ENCODE peak calls at places on chromosomes 1 and 21, in ten cellular contexts. K, F, O, W, M, B, L, N, S and H are unnamed samples. For H3K9me3, the result is how much of the 10 kb centered on the place peaks cover.

GRCh38 chr1:115976900-115977480 is 677 bp downstream of the SLC22A15 start:
- DNase-seq in W (no peak), M (no peak), O (no peak), K (no peak), S (no peak), B (no peak), N (no peak), F (no peak), L (no peak), H (no peak)

GRCh38 chr1:103337779-103338178 is 187.7 kb upstream of the RNPC3 start:
- DNase-seq in O (no peak), N (no peak), M (no peak), F (no peak), L (no peak), S (no peak), W (no peak), K (no peak), B (no peak), H (no peak)

GRCh38 chr1:29409616-29410015 is 173.3 kb downstream of the PTPRU start:
- DNase-seq in K (no peak), W (no peak), N (no peak), B (no peak), O (no peak), M (no peak), F (no peak), S (no peak), L (no peak), H (no peak)

GRCh38 chr1:156625436-156626078 is 6.3 kb downstream of the HAPLN2 start:
- DNase-seq in O (peak), K (no peak), F (peak), N (no peak), W (peak), S (peak), M (peak), B (peak), L (peak), H (peak)

GRCh38 chr1:182681516-182681915 is 2.9 kb downstream of the RGS8 start:
- DNase-seq in L (no peak), W (no peak), M (no peak), S (no peak), B (no peak), K (no peak), F (no peak), O (no peak), N (no peak), H (no peak)

GRCh38 chr1:209641216-209642181 is 10.7 kb downstream of the LAMB3 start:
- DNase-seq in F (peak), L (peak), S (no peak), W (peak), N (no peak), K (no peak), O (peak), M (peak), B (no peak), H (peak)

GRCh38 chr1:186304982-186305949 is 69.8 kb downstream of the TPR start:
- DNase-seq in O (no peak), K (peak), B (peak), L (no peak), W (no peak), S (no peak), F (no peak), M (no peak), N (no peak), H (no peak)

GRCh38 chr1:8109226-8109625 is 83.1 kb upstream of the ERRFI1 start:
- DNase-seq in F (no peak), N (no peak), W (no peak), L (no peak), S (no peak), M (no peak), O (no peak), B (no peak), K (no peak), H (no peak)

DNA sequence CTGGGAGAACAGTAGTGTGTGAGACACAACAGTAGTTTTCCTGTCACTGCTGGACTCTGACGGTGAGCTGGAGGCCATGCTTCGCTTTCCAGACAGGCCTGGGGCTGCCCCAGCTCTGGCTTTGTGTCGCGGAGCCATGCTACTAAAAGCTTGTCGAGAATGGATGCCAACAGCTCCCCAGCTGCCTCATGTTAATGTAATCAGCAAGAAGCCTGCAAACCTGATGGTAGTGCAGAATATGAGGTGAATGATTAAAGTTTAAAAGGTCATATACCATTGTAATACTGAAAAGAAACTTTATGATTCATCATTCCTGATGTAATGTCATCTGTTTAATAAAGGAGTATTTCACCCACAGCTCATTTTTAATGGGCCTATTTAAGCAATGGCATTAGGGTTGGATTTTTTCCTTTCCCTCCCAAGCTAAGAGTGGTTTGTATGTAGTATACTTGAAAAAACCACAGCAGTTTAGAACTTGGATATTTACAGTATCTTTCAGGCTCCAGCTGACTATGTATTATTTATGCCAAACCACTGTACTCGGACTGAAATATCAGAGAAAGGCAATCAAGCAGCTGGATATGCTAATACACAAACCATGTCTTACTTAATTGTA is 343.1 kb downstream of the NUF2 start:
- DNase-seq in L (no peak), W (no peak), K (no peak), N (no peak), F (no peak), S (no peak), O (no peak), B (no peak), M (no peak), H (no peak)
- H3K9me3 ChIP-seq in L (under half), W (under half), K (under half), N (under half), F (under half), S (under half), O (under half), B (under half), M (under half), H (under half)

DNA sequence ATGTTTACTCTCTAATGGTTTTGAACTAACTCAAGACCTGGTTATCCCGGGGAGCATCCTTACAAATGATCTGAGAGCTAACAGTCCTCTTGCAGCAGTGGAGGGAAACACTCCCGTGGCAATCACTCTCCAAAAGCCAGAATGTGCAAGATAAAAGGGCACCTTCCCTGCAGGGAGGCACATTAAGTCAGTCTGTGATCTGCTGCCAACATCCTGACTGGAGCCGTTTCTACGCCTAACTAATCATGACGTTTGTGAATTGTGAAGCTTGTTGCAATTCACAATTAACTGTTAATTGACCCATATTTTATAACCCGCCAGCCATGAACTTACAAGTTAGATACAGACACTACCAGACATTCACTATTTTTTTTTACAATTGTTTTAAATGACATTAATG is 52.1 kb upstream of the LGALS8 start:
- DNase-seq in O (no peak), W (no peak), L (no peak), M (no peak), F (no peak), K (peak), N (no peak), S (no peak), B (no peak), H (no peak)
- H3K27ac ChIP-seq in O (no peak), W (no peak), L (no peak), M (no peak), F (no peak), K (no peak), N (no peak), S (no peak), B (no peak), H (no peak)

GRCh38 chr1:206685256-206685748 is 597 bp downstream of the MAPKAPK2 start:
- DNase-seq in W (peak), N (peak), O (no peak), B (peak), M (peak), S (no peak), F (no peak), K (no peak), L (no peak), H (peak)

GRCh38 chr1:206683313-206683712 is 1.4 kb upstream of the MAPKAPK2 start:
- DNase-seq in O (no peak), L (no peak), F (no peak), B (no peak), S (no peak), K (no peak), N (no peak), W (peak), M (no peak), H (no peak)

GRCh38 chr1:206684003-206684402 is 702 bp upstream of the MAPKAPK2 start:
- DNase-seq in L (no peak), B (no peak), K (no peak), F (no peak), S (no peak), M (no peak), W (peak), O (no peak), N (no peak), H (no peak)

GRCh38 chr1:206685749-206686485 is 1.2 kb downstream of the MAPKAPK2 start:
- DNase-seq in M (peak), N (peak), F (no peak), W (peak), B (peak), S (peak), L (peak), K (peak), O (peak), H (peak)

DNA sequence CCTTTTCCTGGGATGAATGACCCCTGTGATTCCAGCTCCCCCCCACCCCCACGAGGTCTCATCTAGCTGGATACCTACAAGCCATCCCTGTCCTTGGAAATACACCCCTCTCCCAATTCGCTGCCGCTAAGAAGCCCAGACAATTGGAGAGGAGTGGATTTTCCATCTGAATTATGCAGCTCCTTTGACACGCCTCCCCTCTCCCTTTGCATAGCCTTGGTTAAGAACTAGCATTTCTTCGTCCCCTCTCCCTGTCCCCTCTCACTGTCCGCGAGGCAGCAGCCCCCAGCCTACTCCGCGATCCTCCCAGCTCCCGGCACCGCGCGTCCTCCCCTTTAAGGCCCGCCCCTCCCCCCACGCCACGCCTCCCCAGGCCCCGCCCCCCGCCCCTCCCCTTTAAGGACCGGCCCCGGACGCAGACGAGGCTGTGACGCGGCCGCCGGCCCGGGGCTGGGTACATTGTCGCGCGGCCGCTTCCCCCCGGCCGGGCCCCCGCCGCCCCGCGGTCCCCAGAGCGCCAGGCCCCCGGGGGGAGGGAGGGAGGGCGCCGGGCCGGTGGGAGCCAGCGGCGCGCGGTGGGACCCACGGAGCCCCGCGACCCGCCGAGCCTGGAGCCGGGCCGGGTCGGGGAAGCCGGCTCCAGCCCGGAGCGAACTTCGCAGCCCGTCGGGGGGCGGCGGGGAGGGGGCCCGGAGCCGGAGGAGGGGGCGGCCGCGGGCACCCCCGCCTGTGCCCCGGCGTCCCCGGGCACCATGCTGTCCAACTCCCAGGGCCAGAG is at the start of gene MAPKAPK2:
- DNase-seq in N (peak), F (peak), K (peak), M (peak), L (peak), O (peak), W (peak), S (peak), B (peak), H (peak)
- TF ChIP-seq POLR2A in N (peak), F (peak), K (no peak), M (peak), L (peak), O (no peak), W (no peak), S (no peak), B (peak), H (no peak)

DNA sequence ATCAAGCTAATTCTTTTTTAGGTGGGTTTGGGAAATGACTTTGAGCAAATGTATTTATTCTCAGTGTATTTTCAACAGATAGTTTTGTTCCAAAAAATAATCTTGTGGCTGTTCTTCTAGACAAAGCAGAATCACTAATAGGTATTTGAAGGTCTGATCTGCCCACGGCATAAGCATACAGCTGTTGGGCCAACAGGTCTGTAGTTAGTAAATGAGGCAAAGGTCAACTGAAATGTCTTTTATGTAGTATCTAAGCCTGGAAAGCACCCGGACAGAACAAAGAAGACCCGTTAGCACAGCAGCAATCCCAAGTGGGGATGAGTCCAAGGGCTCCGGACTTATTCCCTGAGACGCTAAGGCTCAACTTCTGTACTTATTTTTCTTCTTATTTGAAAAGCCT is 433.7 kb upstream of the ZP4 start:
- DNase-seq in K (no peak), O (no peak), W (no peak), M (no peak), S (no peak), L (no peak), N (no peak), B (no peak), F (no peak), H (no peak)
- H3K9me3 ChIP-seq in K (under half), O (under half), W (under half), M (under half), S (under half), L (under half), N (under half), B (under half), F (under half), H (under half)

GRCh38 chr21:34524671-34525601 is 12.9 kb upstream of the KCNE1 start:
- DNase-seq in F (no peak), N (no peak), M (no peak), B (no peak), S (no peak), K (no peak), L (no peak), W (peak), O (no peak), H (no peak)
- H3K27ac ChIP-seq in F (peak), N (peak), M (no peak), B (peak), S (peak), K (no peak), L (peak), W (peak), O (peak), H (peak)

DNA sequence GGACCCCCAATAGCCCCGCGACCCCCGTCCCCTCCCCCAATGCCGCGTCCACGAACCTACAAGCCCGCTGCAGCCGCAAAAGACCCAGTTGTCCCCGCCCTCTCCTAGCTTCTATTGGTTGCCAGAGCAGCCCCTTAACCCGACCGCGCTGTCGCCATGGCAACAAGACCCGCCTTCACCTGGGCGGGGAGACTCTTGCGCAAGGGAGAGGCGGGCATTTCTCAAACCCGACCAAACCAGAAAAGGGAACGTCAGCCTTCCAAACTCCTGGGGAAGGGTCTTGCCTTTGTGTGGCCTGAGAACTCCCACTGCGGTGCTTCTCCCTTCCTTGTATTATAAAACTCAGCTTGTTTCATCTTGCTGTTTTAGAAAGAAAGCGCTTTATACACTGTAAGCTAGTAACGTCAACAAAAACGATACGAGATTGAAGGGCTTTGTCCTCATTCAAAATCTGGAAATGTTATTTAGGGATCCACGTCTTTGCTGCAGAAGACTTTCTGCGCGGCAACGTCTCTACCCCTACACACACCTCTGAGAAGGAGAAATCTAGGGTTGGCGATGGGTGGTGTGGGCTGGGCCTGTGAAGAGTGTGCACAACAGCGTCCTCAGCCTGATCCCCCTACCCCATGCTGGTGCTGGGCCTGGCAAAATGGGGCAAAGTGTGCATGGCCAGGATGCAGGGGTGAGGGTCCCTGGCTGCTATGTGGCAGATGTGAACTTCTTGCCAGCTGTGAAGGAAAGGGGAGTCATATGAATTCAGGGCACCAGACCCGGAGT is at the start of gene TMEM9:
- DNase-seq in K (peak), O (peak), M (peak), B (peak), L (peak), W (peak), N (peak), S (peak), F (peak), H (peak)
- TF ChIP-seq POLR2A in K (no peak), O (no peak), M (peak), B (no peak), L (no peak), W (no peak), N (no peak), S (no peak), F (peak), H (peak)